ENCODE peak calls at places on chromosomes 16 and 17, in ten cellular contexts. A is PC-3, Y is A549, Z is fibroblast of lung, P is GM23338, M is hepatocyte, R is endothelial cell of umbilical vein, U is H9, B is IMR-90, V is GM23248. O is an unnamed sample.

GRCh38 chr17:66545918-66546317 is 243.5 kb downstream of the PRKCA start:
- DNase-seq in B (no peak), U (no peak), V (no peak), R (no peak), Z (no peak), Y (no peak), A (no peak), M (no peak), P (no peak), O (no peak)

GRCh38 chr16:85384831-85385462 is 228.2 kb upstream of the GSE1 start:
- DNase-seq in U (no peak), V (no peak), M (peak), P (peak), R (no peak), B (no peak), Y (no peak), Z (no peak), A (peak), O (no peak)

GRCh38 chr16:73015612-73016487 is 32.1 kb downstream of the ZFHX3 start:
- DNase-seq in B (no peak), V (no peak), A (peak), U (no peak), R (no peak), P (no peak), Y (peak), Z (no peak), M (no peak), O (no peak)

GRCh38 chr17:52606098-52606497 is 447.6 kb upstream of the CA10 start:
- DNase-seq in B (no peak), Z (no peak), V (peak), U (no peak), R (peak), M (no peak), A (peak), Y (no peak), P (no peak), O (no peak)

GRCh38 chr16:23608194-23608593 is 12.1 kb upstream of the NDUFAB1 start:
- DNase-seq in B (peak), Y (no peak), R (peak), U (no peak), V (peak), Z (peak), M (no peak), P (no peak), A (peak), O (no peak)

GRCh38 chr17:13635951-13636350 is 34.2 kb upstream of the HS3ST3A1 start:
- DNase-seq in U (no peak), R (no peak), P (no peak), A (peak), Z (no peak), M (no peak), V (peak), B (no peak), Y (no peak), O (no peak)

GRCh38 chr16:66476328-66477027 is 49.4 kb downstream of the BEAN1 start:
- DNase-seq in B (no peak), Z (no peak), V (peak), P (peak), M (no peak), Y (peak), R (no peak), U (peak), A (no peak), O (peak)

GRCh38 chr16:19831678-19832077 is 53.0 kb downstream of the GPRC5B start:
- DNase-seq in Z (peak), Y (no peak), A (peak), P (no peak), M (no peak), V (peak), B (peak), U (no peak), R (peak), O (no peak)

GRCh38 chr17:31321481-31321880 is at the start of gene EVI2A:
- DNase-seq in U (no peak), R (peak), V (peak), A (peak), Y (no peak), M (no peak), P (peak), B (peak), Z (peak), O (peak)

GRCh38 chr16:1290032-1290431 is 19.4 kb upstream of the UBE2I start:
- DNase-seq in A (no peak), Z (no peak), P (peak), Y (no peak), V (peak), M (no peak), B (no peak), U (no peak), R (no peak), O (no peak)

GRCh38 chr17:44354582-44355309 is 8.9 kb downstream of the FAM171A2 start:
- DNase-seq in Y (no peak), R (no peak), B (no peak), P (peak), U (peak), Z (no peak), M (peak), A (no peak), V (peak), O (peak)

GRCh38 chr17:48048321-48049140 is at the start of gene NFE2L1:
- DNase-seq in R (peak), Z (peak), Y (peak), A (peak), V (peak), M (peak), B (peak), U (peak), P (peak), O (peak)

GRCh38 chr16:74480150-74481029 is 59.1 kb upstream of the CLEC18B start:
- DNase-seq in B (no peak), Z (peak), R (no peak), M (peak), Y (peak), A (peak), P (no peak), V (peak), U (no peak), O (no peak)

GRCh38 chr16:2603165-2604015 is 65.6 kb downstream of the PDPK1 start:
- DNase-seq in V (peak), R (peak), Y (peak), M (peak), U (peak), A (peak), P (peak), B (peak), Z (peak), O (peak)

GRCh38 chr16:87061521-87061920 is 255.7 kb downstream of the C16orf95 start:
- DNase-seq in B (no peak), Z (peak), P (no peak), V (no peak), A (peak), Y (no peak), U (no peak), M (no peak), R (peak), O (no peak)

GRCh38 chr16:31089199-31089598 is 456 bp upstream of the PRSS53 start:
- DNase-seq in U (no peak), R (no peak), P (no peak), A (no peak), Y (no peak), M (no peak), V (no peak), Z (no peak), B (no peak), O (no peak)

GRCh38 chr16:85961988-85962915 is 63.3 kb downstream of the IRF8 start:
- DNase-seq in Z (no peak), U (no peak), M (no peak), A (no peak), Y (peak), B (no peak), V (no peak), R (no peak), P (no peak), O (no peak)

GRCh38 chr16:55255890-55256289 is 68.1 kb upstream of the IRX6 start:
- DNase-seq in M (no peak), Y (no peak), P (no peak), R (no peak), V (no peak), U (no peak), A (no peak), Z (no peak), B (no peak), O (no peak)

GRCh38 chr17:62179525-62180161 is 114.6 kb upstream of the MED13 start:
- DNase-seq in M (peak), U (no peak), A (peak), V (peak), B (peak), Y (peak), Z (peak), R (peak), P (no peak), O (no peak)

GRCh38 chr16:35733278-35733965 is 2274.0 kb downstream of the TP53TG3F start:
- DNase-seq in Y (no peak), A (no peak), Z (no peak), P (no peak), V (no peak), M (no peak), R (no peak), U (no peak), B (no peak), O (no peak)

GRCh38 chr16:48963306-48963705 is 318.3 kb downstream of the CBLN1 start:
- DNase-seq in R (no peak), A (peak), U (no peak), P (no peak), V (peak), Z (peak), M (peak), Y (no peak), B (peak), O (no peak)

GRCh38 chr17:73588291-73589095 is 55.8 kb downstream of the SDK2 start:
- DNase-seq in P (no peak), R (no peak), V (peak), B (no peak), Z (no peak), A (no peak), M (no peak), U (no peak), Y (no peak), O (no peak)

DNA sequence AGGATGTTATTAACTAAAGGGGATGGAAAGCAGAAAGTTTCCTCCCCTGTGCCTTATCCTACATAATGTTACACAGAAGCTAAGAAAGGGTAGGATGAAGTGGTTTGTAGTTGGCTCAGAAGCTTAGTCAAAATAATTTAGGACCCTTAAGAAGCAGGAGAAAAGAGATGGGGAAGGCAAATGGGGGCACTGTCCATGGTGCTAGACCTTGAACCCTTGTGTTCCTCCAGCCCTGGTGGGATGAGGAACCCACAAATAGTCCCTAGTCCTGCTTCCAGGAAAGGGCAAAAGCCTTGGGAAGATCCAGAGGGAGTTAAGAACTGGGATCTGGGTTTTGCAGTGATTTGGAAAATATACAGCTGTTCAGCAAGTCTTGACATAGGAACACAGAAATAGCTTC is 54.5 kb downstream of the SLC5A11 start:
- DNase-seq in U (no peak), A (no peak), Z (no peak), Y (no peak), V (no peak), P (peak), B (no peak), M (no peak), R (no peak), O (peak)
- H3K4me2 ChIP-seq in U (no peak), A (no peak), Z (no peak), Y (no peak), V (no peak), P (no peak), B (no peak), M (no peak), R (no peak), O (no peak)

DNA sequence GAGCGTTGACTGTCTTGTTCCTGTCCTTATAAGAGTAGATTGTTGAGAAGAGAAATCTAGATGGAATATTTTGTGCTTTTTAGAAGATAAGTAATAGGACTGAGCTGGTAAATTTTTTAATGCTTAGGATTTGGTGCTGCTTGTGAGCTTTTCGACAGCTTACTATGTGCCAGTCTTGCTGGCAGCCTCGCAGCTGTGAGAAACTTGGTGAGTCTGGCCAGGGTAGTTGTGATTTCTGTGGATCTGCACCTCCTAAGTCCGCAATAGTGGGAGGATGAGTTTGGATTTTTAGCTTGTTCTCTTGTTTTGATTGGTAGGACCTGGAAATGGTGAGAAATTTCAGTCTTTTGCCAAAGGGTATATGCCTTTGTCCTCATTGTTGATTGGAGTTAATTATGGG is 3.6 kb downstream of the SOCS7 start:
- DNase-seq in Y (no peak), V (no peak), U (no peak), Z (no peak), R (no peak), M (no peak), P (no peak), A (no peak), B (no peak), O (no peak)
- H3K4me2 ChIP-seq in Y (no peak), V (no peak), U (no peak), Z (no peak), R (no peak), M (peak), P (no peak), A (no peak), B (no peak), O (peak)

DNA sequence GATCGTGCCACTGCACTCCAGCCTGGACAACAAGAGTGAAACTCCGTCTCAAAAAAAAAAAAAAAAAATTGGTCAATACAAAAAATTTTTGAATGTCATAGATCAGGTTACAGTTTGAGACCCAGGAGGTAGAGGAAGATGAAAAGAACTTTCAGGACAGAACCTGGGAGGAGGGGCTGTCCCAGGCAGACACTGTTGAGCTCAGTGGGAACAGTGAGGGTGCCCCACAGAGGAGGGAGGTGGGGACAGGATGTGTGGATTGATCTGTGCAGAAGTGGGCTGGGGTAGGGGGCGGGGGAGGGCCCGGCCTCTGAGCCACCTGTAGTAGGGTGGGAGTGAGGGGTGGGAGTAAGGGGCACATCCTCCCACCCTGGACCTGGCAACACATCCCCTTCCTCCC is 58.3 kb downstream of the PRMT7 start:
- DNase-seq in U (no peak), V (no peak), B (no peak), R (no peak), Y (no peak), M (no peak), P (no peak), A (no peak), Z (no peak), O (no peak)
- H3K4me2 ChIP-seq in U (no peak), V (no peak), B (no peak), R (no peak), Y (no peak), M (no peak), P (no peak), A (no peak), Z (no peak), O (peak)

GRCh38 chr17:17837380-17837821 is 615 bp upstream of the SREBF1 start:
- DNase-seq in M (peak), P (peak), Z (peak), B (peak), Y (peak), R (peak), V (peak), U (peak), A (peak), O (peak)
- H3K4me2 ChIP-seq in M (peak), P (peak), Z (peak), B (peak), Y (peak), R (peak), V (peak), U (peak), A (peak), O (peak)

DNA sequence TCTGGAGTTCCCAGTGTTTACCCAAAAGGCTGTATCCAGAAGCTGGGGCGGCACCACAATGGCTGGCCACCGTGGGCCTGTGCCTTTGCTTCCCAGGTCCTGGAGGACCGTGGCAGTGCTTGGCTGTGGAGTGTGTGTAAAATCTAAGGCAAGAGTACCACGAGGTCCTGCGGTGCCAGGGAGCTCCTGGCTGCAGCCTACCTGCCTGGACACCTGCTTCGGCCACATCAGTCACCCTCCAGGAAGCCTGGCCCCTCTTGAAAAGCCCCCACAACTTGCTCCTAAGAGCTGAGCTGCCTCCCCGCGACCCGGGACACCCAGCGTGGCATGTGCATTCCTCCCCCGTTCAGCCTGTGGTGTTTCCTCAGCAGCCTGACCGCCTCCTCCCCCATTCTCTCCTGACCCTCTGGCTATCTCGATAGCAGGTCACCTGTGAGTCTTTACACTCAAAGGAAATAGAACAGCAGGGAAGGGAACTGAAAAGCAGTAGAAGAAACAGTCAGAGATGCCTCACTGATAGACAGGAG is 7.9 kb downstream of the TIMM22 start:
- DNase-seq in V (no peak), P (no peak), Y (no peak), R (no peak), B (no peak), M (no peak), A (no peak), Z (no peak), U (no peak), O (no peak)
- H3K4me2 ChIP-seq in V (no peak), P (no peak), Y (no peak), R (no peak), B (no peak), M (no peak), A (no peak), Z (no peak), U (no peak), O (no peak)

GRCh38 chr17:81500026-81500425 is 12.6 kb downstream of the ACTG1 start:
- DNase-seq in B (no peak), P (peak), V (no peak), Y (no peak), R (no peak), Z (no peak), U (peak), A (no peak), M (no peak), O (no peak)
- H3K4me2 ChIP-seq in B (no peak), P (no peak), V (no peak), Y (peak), R (no peak), Z (no peak), U (no peak), A (no peak), M (no peak), O (no peak)

GRCh38 chr16:27245276-27246231 is 23.0 kb downstream of the NSMCE1 start:
- DNase-seq in B (peak), R (no peak), Z (peak), Y (peak), V (peak), U (peak), M (no peak), P (no peak), A (peak), O (no peak)
- H3K4me2 ChIP-seq in B (peak), R (no peak), Z (peak), Y (peak), V (peak), U (no peak), M (no peak), P (no peak), A (peak), O (no peak)

DNA sequence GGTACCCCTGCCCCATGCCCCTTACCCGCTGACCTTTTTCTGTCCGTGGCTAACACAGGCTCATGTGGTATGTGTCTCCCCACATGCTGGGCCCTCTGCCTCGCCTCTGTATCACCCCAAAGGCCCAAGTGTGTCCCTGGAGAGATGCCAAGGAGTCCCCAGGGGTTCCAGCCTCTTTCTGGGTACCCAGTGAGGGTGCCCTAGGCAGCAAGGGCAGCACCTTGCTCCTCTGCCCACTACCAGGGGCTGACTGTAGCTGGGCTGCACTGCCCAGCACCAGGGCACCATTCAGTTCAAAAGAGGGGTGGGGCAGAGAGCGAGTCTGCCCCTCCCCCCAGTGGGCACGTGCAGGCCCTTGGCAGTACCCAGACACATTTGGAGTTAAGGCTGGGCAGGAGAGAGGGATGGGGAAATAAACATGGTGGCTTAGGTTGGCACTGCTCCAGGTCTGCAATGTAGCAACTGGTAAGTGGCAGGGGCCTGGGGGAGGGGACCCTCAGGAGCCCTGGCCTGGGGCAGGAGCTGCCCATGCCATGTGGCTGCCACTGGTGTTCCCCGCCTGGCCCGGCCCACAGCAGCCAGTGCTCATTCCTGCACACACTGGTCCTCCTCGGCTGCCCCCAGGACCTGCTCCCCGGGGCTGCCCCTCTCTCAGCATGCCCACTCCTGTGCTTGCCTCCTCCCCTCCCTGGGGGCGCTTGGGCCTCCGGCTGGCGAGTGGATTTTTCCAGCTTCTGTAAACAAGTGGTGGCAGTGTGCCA is 9.1 kb downstream of the THRA start:
- DNase-seq in M (peak), B (no peak), R (peak), Z (peak), P (no peak), U (peak), V (peak), A (no peak), Y (no peak), O (no peak)
- H3K4me2 ChIP-seq in M (peak), B (no peak), R (no peak), Z (peak), P (peak), U (no peak), V (peak), A (no peak), Y (peak), O (peak)

GRCh38 chr17:82861393-82861775 is 21.6 kb upstream of the ZNF750 start:
- DNase-seq in B (no peak), M (no peak), V (no peak), Y (no peak), A (no peak), U (no peak), R (no peak), Z (no peak), P (no peak), O (no peak)
- H3K4me2 ChIP-seq in B (no peak), M (no peak), V (no peak), Y (no peak), A (no peak), U (no peak), R (no peak), Z (no peak), P (no peak), O (no peak)

GRCh38 chr17:80976718-80977117 is 14.9 kb upstream of the CHMP6 start:
- DNase-seq in M (no peak), Z (no peak), P (no peak), A (no peak), Y (no peak), U (no peak), B (peak), R (no peak), V (no peak), O (no peak)

GRCh38 chr17:80978499-80979497 is 12.8 kb upstream of the CHMP6 start:
- DNase-seq in M (no peak), B (peak), P (no peak), Y (no peak), V (no peak), Z (no peak), A (no peak), R (no peak), U (no peak), O (no peak)

GRCh38 chr17:80979547-80980378 is 11.9 kb upstream of the CHMP6 start:
- DNase-seq in U (no peak), R (no peak), Z (no peak), V (no peak), M (no peak), B (no peak), A (no peak), P (no peak), Y (no peak), O (no peak)

GRCh38 chr17:80980397-80981061 is 11.1 kb upstream of the CHMP6 start:
- DNase-seq in R (no peak), U (no peak), Z (peak), V (peak), A (peak), B (peak), M (no peak), Y (no peak), P (no peak), O (no peak)

GRCh38 chr17:80977172-80977571 is 14.5 kb upstream of the CHMP6 start:
- DNase-seq in U (no peak), A (no peak), B (no peak), V (no peak), M (no peak), Y (no peak), Z (no peak), R (no peak), P (no peak), O (no peak)
- H3K4me2 ChIP-seq in U (no peak), A (no peak), B (no peak), V (no peak), M (no peak), Y (no peak), Z (no peak), R (no peak), P (no peak), O (no peak)

O was measured in Karpas-422.